ENCODE peak calls at places on chromosomes 16 and 17, in five cellular contexts. U is cardiac fibroblast, V is Daoy, P is SW480, K is right lobe of liver. F is an unnamed sample.

GRCh38 chr16:89607453-89607852 is 6.0 kb upstream of the DPEP1 start:
- DNase-seq in U (no peak), V (no peak), P (no peak), K (no peak), F (no peak)

GRCh38 chr17:32486701-32487459 is at the start of gene CDK5R1:
- DNase-seq in U (peak; percentile 65), V (peak; percentile 82), P (peak; percentile 74), K (peak; percentile 80), F (peak; percentile 85)

GRCh38 chr17:28901866-28902818 is 737 bp downstream of the DHRS13 start:
- DNase-seq in U (no peak), V (peak; percentile 30), P (peak; percentile 43), K (peak; percentile 59), F (peak; percentile 48)

GRCh38 chr16:28320741-28321140 is 28.4 kb downstream of the SBK1 start:
- DNase-seq in U (no peak), V (no peak), P (no peak), K (no peak), F (no peak)

GRCh38 chr16:5060073-5060641 is 5.6 kb downstream of the C16orf89 start:
- DNase-seq in U (no peak), V (no peak), P (no peak), K (no peak), F (no peak)

GRCh38 chr16:85395207-85395912 is 217.8 kb upstream of the GSE1 start:
- DNase-seq in U (peak; percentile 98), V (peak; percentile 98), P (peak; percentile 95), K (peak; percentile 50), F (peak; percentile 68)

GRCh38 chr16:2160915-2161551 is 5.5 kb downstream of the TRAF7 start:
- DNase-seq in U (peak; percentile 82), V (peak; percentile 58), P (no peak), K (peak; percentile 76), F (peak; percentile 42)

GRCh38 chr17:273994-274832 is 78.4 kb downstream of the RPH3AL start:
- DNase-seq in U (no peak), V (no peak), P (no peak), K (peak; percentile 41), F (no peak)

GRCh38 chr17:35432176-35433074 is at the start of gene SLFN12:
- DNase-seq in U (peak; percentile 97), V (peak; percentile 90), P (no peak), K (peak; percentile 55), F (peak; percentile 78)

GRCh38 chr16:68506331-68507053 is 32.6 kb upstream of the ZFP90 start:
- DNase-seq in U (no peak), V (no peak), P (no peak), K (no peak), F (peak; percentile 8)

GRCh38 chr17:49525831-49526741 is 31.0 kb downstream of the NGFR start:
- DNase-seq in U (no peak), V (no peak), P (no peak), K (no peak), F (no peak)

GRCh38 chr17:48429638-48430586 is at the start of gene SKAP1:
- DNase-seq in U (no peak), V (no peak), P (peak; percentile 72), K (no peak), F (peak; percentile 78)

GRCh38 chr17:77090476-77090875 is 50.3 kb upstream of the SEC14L1 start:
- DNase-seq in U (no peak), V (no peak), P (no peak), K (no peak), F (no peak)

GRCh38 chr16:57743886-57744645 is 8.5 kb downstream of the KATNB1 start:
- DNase-seq in U (no peak), V (no peak), P (no peak), K (no peak), F (no peak)

GRCh38 chr17:81551458-81552243 is 502 bp downstream of the FAAP100 start:
- DNase-seq in U (no peak), V (no peak), P (peak; percentile 16), K (peak; percentile 75), F (no peak)

GRCh38 chr17:59365383-59365981 is 34.0 kb downstream of the YPEL2 start:
- DNase-seq in U (no peak), V (no peak), P (no peak), K (no peak), F (peak; percentile 40)

GRCh38 chr16:48635199-48635718 is 25.3 kb upstream of the N4BP1 start:
- DNase-seq in U (no peak), V (no peak), P (no peak), K (no peak), F (no peak)

GRCh38 chr17:40107266-40107980 is 7.0 kb upstream of the NR1D1 start:
- DNase-seq in U (peak; percentile 42), V (no peak), P (no peak), K (no peak), F (no peak)

GRCh38 chr17:35906559-35907265 is 23.9 kb downstream of the RDM1 start:
- DNase-seq in U (peak; percentile 45), V (no peak), P (no peak), K (no peak), F (no peak)

GRCh38 chr16:28029387-28030002 is 34.0 kb downstream of the GSG1L start:
- DNase-seq in U (no peak), V (no peak), P (no peak), K (no peak), F (no peak)

GRCh38 chr16:26111900-26112299 is 420.1 kb downstream of the HS3ST4 start:
- DNase-seq in U (no peak), V (no peak), P (peak; percentile 11), K (no peak), F (no peak)

GRCh38 chr17:8080208-8080798 is 7.2 kb downstream of the ALOX12B start:
- DNase-seq in U (no peak), V (no peak), P (no peak), K (no peak), F (no peak)

GRCh38 chr16:79186196-79186595 is 414.3 kb downstream of the MAF start:
- DNase-seq in U (no peak), V (no peak), P (no peak), K (no peak), F (no peak)

GRCh38 chr17:42655528-42655927 is 3.6 kb upstream of the TUBG2 start:
- DNase-seq in U (peak; percentile 19), V (peak; percentile 57), P (peak; percentile 69), K (no peak), F (no peak)

GRCh38 chr17:7704601-7705268 is at the start of gene EFNB3:
- DNase-seq in U (no peak), V (peak; percentile 76), P (peak; percentile 58), K (no peak), F (no peak)

F was measured in GM10248.